ENCODE peak calls at places on chromosomes 2 and 18, in nine cellular contexts. I, P, K, M, N, V, U, L and B are unnamed samples.

GRCh38 chr18:66616523-66616983 is 12.7 kb upstream of the CDH19 start:
- DNase-seq in I (peak), P (peak), K (no peak), M (no peak), N (peak), V (no peak), U (no peak), L (peak), B (no peak)

GRCh38 chr18:51523671-51524070 is 326.2 kb upstream of the MEX3C start:
- DNase-seq in I (no peak), P (no peak), K (no peak), M (no peak), N (no peak), V (no peak), U (no peak), L (no peak), B (no peak)

GRCh38 chr2:101124684-101125366 is 26.4 kb downstream of the TBC1D8 start:
- DNase-seq in I (no peak), P (peak), K (no peak), M (peak), N (peak), V (peak), U (no peak), L (no peak), B (no peak)

GRCh38 chr2:152443771-152444170 is 108.8 kb downstream of the FMNL2 start:
- DNase-seq in I (no peak), P (no peak), K (no peak), M (no peak), N (no peak), V (no peak), U (no peak), L (no peak), B (no peak)

GRCh38 chr2:201118121-201118956 is 2.4 kb downstream of the CFLAR start:
- DNase-seq in I (peak), P (peak), K (peak), M (peak), N (peak), V (peak), U (peak), L (peak), B (peak)

GRCh38 chr2:9830685-9831410 is 12.4 kb upstream of the TAF1B start:
- DNase-seq in I (no peak), P (no peak), K (no peak), M (no peak), N (no peak), V (no peak), U (no peak), L (peak), B (no peak)

GRCh38 chr2:32743480-32744236 is 115.8 kb downstream of the TTC27 start:
- DNase-seq in I (no peak), P (no peak), K (no peak), M (no peak), N (no peak), V (no peak), U (no peak), L (no peak), B (no peak)

GRCh38 chr2:138433995-138434991 is 67.3 kb upstream of the SPOPL start:
- DNase-seq in I (no peak), P (peak), K (no peak), M (no peak), N (no peak), V (no peak), U (no peak), L (peak), B (no peak)

GRCh38 chr2:157662401-157662800 is 33.7 kb upstream of the ACVR1C start:
- DNase-seq in I (no peak), P (no peak), K (no peak), M (no peak), N (no peak), V (no peak), U (no peak), L (no peak), B (no peak)

GRCh38 chr2:216777637-216778273 is 82.1 kb downstream of the TNP1 start:
- DNase-seq in I (peak), P (peak), K (peak), M (peak), N (peak), V (no peak), U (no peak), L (peak), B (no peak)

GRCh38 chr2:70203086-70203485 is 12.3 kb upstream of the C2orf42 start:
- DNase-seq in I (no peak), P (no peak), K (no peak), M (no peak), N (no peak), V (no peak), U (no peak), L (no peak), B (no peak)